ENCODE peak calls at places on chromosomes 1 and 21, in four cellular contexts. One of them, this sample, is unnamed.

GRCh38 chr1:110746644-110747259 is 72.0 kb upstream of the KCNA3 start:
- DNase-seq in IMR-90: peak; percentile 53
- DNase-seq in K562: peak; percentile 49
- DNase-seq in keratinocyte: peak; percentile 11
- DNase-seq in this sample: peak; percentile 51

GRCh38 chr1:54606990-54607325 is 16.4 kb downstream of the FAM151A start:
- DNase-seq in IMR-90: no peak
- DNase-seq in keratinocyte: no peak
- DNase-seq in K562: no peak
- DNase-seq in this sample: no peak

GRCh38 chr1:22861764-22862440 is 110.8 kb downstream of the LACTBL1 start:
- DNase-seq in K562: peak; percentile 76
- DNase-seq in keratinocyte: no peak
- DNase-seq in IMR-90: peak; percentile 80
- DNase-seq in this sample: peak; percentile 62

GRCh38 chr1:197399691-197400521 is 131.9 kb downstream of the CRB1 start:
- DNase-seq in keratinocyte: no peak
- DNase-seq in IMR-90: peak; percentile 51
- DNase-seq in K562: peak; percentile 63
- DNase-seq in this sample: peak; percentile 60

GRCh38 chr1:227779021-227779441 is 36.4 kb upstream of the PRSS38 start:
- DNase-seq in keratinocyte: no peak
- DNase-seq in K562: no peak
- DNase-seq in IMR-90: no peak
- DNase-seq in this sample: no peak

GRCh38 chr1:47970882-47971281 is 26.3 kb downstream of the TRABD2B start:
- DNase-seq in K562: no peak
- DNase-seq in keratinocyte: no peak
- DNase-seq in IMR-90: no peak
- DNase-seq in this sample: no peak

GRCh38 chr21:46551636-46552241 is 53.1 kb downstream of the S100B start:
- DNase-seq in IMR-90: no peak
- DNase-seq in keratinocyte: no peak
- DNase-seq in K562: no peak
- DNase-seq in this sample: no peak

GRCh38 chr1:33719771-33720670 is 143.9 kb upstream of the HMGB4 start:
- DNase-seq in IMR-90: peak; percentile 2
- DNase-seq in K562: no peak
- DNase-seq in keratinocyte: no peak
- DNase-seq in this sample: no peak

GRCh38 chr21:43352568-43353281 is 74.2 kb downstream of the SIK1 start:
- DNase-seq in K562: peak; percentile 91
- DNase-seq in IMR-90: no peak
- DNase-seq in keratinocyte: no peak
- DNase-seq in this sample: peak; percentile 19

GRCh38 chr1:176866011-176866410 is 298.5 kb downstream of the ASTN1 start:
- DNase-seq in keratinocyte: no peak
- DNase-seq in K562: no peak
- DNase-seq in IMR-90: no peak
- DNase-seq in this sample: no peak

GRCh38 chr21:17526771-17527170 is 13.9 kb downstream of the CXADR start:
- DNase-seq in IMR-90: no peak
- DNase-seq in keratinocyte: no peak
- DNase-seq in K562: no peak
- DNase-seq in this sample: no peak

GRCh38 chr1:59178339-59178744 is 118.6 kb upstream of the FGGY start:
- DNase-seq in keratinocyte: no peak
- DNase-seq in K562: no peak
- DNase-seq in IMR-90: peak; percentile 90
- DNase-seq in this sample: no peak

GRCh38 chr1:236523704-236524141 is at the start of gene LGALS8:
- DNase-seq in keratinocyte: no peak
- DNase-seq in K562: peak; percentile 90
- DNase-seq in IMR-90: peak; percentile 80
- DNase-seq in this sample: peak; percentile 83

GRCh38 chr1:92994105-92994712 is 32.9 kb upstream of the DIPK1A start:
- DNase-seq in K562: peak; percentile 70
- DNase-seq in IMR-90: peak; percentile 82
- DNase-seq in keratinocyte: peak; percentile 33
- DNase-seq in this sample: peak; percentile 68

GRCh38 chr1:200035956-200036615 is 8.6 kb downstream of the NR5A2 start:
- DNase-seq in K562: no peak
- DNase-seq in keratinocyte: no peak
- DNase-seq in IMR-90: no peak
- DNase-seq in this sample: no peak

GRCh38 chr1:88726697-88727096 is 42.6 kb downstream of the PKN2 start:
- DNase-seq in keratinocyte: no peak
- DNase-seq in IMR-90: no peak
- DNase-seq in K562: no peak
- DNase-seq in this sample: no peak

GRCh38 chr1:180580237-180580636 is 21.5 kb downstream of the OVAAL start:
- DNase-seq in K562: no peak
- DNase-seq in keratinocyte: no peak
- DNase-seq in IMR-90: peak; percentile 25
- DNase-seq in this sample: peak; percentile 21

GRCh38 chr21:40169971-40170370 is 302.7 kb downstream of the PCP4 start:
- DNase-seq in K562: no peak
- DNase-seq in keratinocyte: no peak
- DNase-seq in IMR-90: no peak
- DNase-seq in this sample: no peak

GRCh38 chr1:229579101-229579651 is 20.7 kb upstream of the ABCB10 start:
- DNase-seq in K562: no peak
- DNase-seq in IMR-90: peak; percentile 24
- DNase-seq in keratinocyte: no peak
- DNase-seq in this sample: peak; percentile 87

GRCh38 chr1:55650449-55650848 is 435.3 kb upstream of the USP24 start:
- DNase-seq in K562: no peak
- DNase-seq in IMR-90: peak; percentile 27
- DNase-seq in keratinocyte: no peak
- DNase-seq in this sample: no peak

GRCh38 chr1:170931650-170932049 is 3.7 kb upstream of the MROH9 start:
- DNase-seq in IMR-90: no peak
- DNase-seq in keratinocyte: no peak
- DNase-seq in K562: no peak
- DNase-seq in this sample: no peak

GRCh38 chr1:222020553-222020952 is 278.7 kb upstream of the DUSP10 start:
- DNase-seq in keratinocyte: no peak
- DNase-seq in K562: no peak
- DNase-seq in IMR-90: no peak
- DNase-seq in this sample: no peak

GRCh38 chr1:14128096-14128495 is 428.1 kb downstream of the PRDM2 start:
- DNase-seq in IMR-90: no peak
- DNase-seq in K562: no peak
- DNase-seq in keratinocyte: no peak
- DNase-seq in this sample: no peak

GRCh38 chr1:154791292-154792278 is 78.5 kb downstream of the KCNN3 start:
- DNase-seq in IMR-90: peak; percentile 21
- DNase-seq in K562: no peak
- DNase-seq in keratinocyte: no peak
- DNase-seq in this sample: peak; percentile 75

GRCh38 chr1:63004868-63005267 is 220.9 kb downstream of the ATG4C start:
- DNase-seq in keratinocyte: no peak
- DNase-seq in IMR-90: no peak
- DNase-seq in K562: no peak
- DNase-seq in this sample: no peak

GRCh38 chr21:46054031-46054430 is 43.9 kb upstream of the COL6A2 start:
- DNase-seq in K562: no peak
- DNase-seq in keratinocyte: no peak
- DNase-seq in IMR-90: no peak
- DNase-seq in this sample: no peak

GRCh38 chr1:20589331-20590312 is 725 bp downstream of the CDA start:
- DNase-seq in keratinocyte: no peak
- DNase-seq in IMR-90: peak; percentile 89
- DNase-seq in K562: no peak
- DNase-seq in this sample: peak; percentile 88

GRCh38 chr1:103327054-103327719 is 198.3 kb upstream of the RNPC3 start:
- DNase-seq in K562: no peak
- DNase-seq in IMR-90: no peak
- DNase-seq in keratinocyte: no peak
- DNase-seq in this sample: no peak
- H2AFZ ChIP-seq in K562: no peak overlapping the region
- H2AFZ ChIP-seq in IMR-90: no peak overlapping the region
- H2AFZ ChIP-seq in keratinocyte: no peak overlapping the region
- H2AFZ ChIP-seq in this sample: no peak overlapping the region

GRCh38 chr1:162691999-162692575 is 59.8 kb downstream of the DDR2 start:
- DNase-seq in K562: no peak
- DNase-seq in IMR-90: no peak
- DNase-seq in keratinocyte: no peak
- DNase-seq in this sample: peak; percentile 68

GRCh38 chr1:162696286-162696862 is 64.1 kb downstream of the DDR2 start:
- DNase-seq in K562: peak; percentile 34
- DNase-seq in keratinocyte: no peak
- DNase-seq in IMR-90: peak; percentile 93
- DNase-seq in this sample: peak; percentile 92

GRCh38 chr1:162694911-162695310 is 62.6 kb downstream of the DDR2 start:
- DNase-seq in IMR-90: no peak
- DNase-seq in K562: no peak
- DNase-seq in keratinocyte: no peak
- DNase-seq in this sample: no peak

GRCh38 chr1:162697140-162697895 is 65.1 kb downstream of the DDR2 start:
- DNase-seq in keratinocyte: no peak
- DNase-seq in K562: no peak
- DNase-seq in IMR-90: no peak
- DNase-seq in this sample: no peak

GRCh38 chr1:162695687-162696086 is 63.4 kb downstream of the DDR2 start:
- DNase-seq in keratinocyte: no peak
- DNase-seq in K562: no peak
- DNase-seq in IMR-90: no peak
- DNase-seq in this sample: no peak
- H3K9me1 ChIP-seq in keratinocyte: no peaks in the 10 kb centered on the region
- H3K9me1 ChIP-seq in K562: no peaks in the 10 kb centered on the region
- H3K9me1 ChIP-seq in IMR-90: peaks cover 35% of the 10 kb centered on the region
- H3K9me1 ChIP-seq in this sample: no peaks in the 10 kb centered on the region

DNA sequence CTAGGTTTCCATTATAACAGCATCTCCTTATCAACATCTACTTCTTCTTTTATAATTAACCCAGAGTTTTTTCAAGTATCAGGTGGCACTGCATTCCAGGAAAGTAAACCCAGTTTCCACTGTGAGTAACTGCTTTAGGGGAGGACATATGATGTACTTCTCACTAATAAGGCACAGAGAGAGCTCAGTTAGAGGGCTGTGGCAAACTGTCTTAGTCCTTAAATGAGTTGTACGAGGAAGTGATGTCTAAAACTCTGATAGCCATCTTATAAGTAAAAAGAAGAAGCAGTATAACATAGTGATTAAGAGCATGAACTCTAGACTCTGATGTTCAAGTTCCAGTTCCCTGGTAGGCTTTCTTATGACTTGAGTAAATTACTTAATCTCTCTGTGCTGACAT is 58.7 kb upstream of the PTGS2 start:
- DNase-seq in IMR-90: no peak
- DNase-seq in keratinocyte: no peak
- DNase-seq in K562: no peak
- DNase-seq in this sample: no peak
- H2AFZ ChIP-seq in IMR-90: no peak overlapping the region
- H2AFZ ChIP-seq in keratinocyte: no peak overlapping the region
- H2AFZ ChIP-seq in K562: no peak overlapping the region
- H2AFZ ChIP-seq in this sample: no peak overlapping the region

GRCh38 chr1:1118893-1119220 is 3.0 kb upstream of the C1orf159 start:
- DNase-seq in K562: no peak
- DNase-seq in IMR-90: no peak
- DNase-seq in keratinocyte: no peak
- DNase-seq in this sample: no peak

GRCh38 chr1:1121611-1122077 is 5.8 kb upstream of the C1orf159 start:
- DNase-seq in K562: no peak
- DNase-seq in IMR-90: no peak
- DNase-seq in keratinocyte: no peak
- DNase-seq in this sample: no peak

GRCh38 chr1:1119272-1119890 is 3.5 kb upstream of the C1orf159 start:
- DNase-seq in K562: no peak
- DNase-seq in keratinocyte: no peak
- DNase-seq in IMR-90: no peak
- DNase-seq in this sample: no peak

GRCh38 chr1:1120866-1121563 is 5.1 kb upstream of the C1orf159 start:
- DNase-seq in K562: no peak
- DNase-seq in IMR-90: no peak
- DNase-seq in keratinocyte: no peak
- DNase-seq in this sample: no peak

GRCh38 chr1:1120096-1120495 is 4.2 kb upstream of the C1orf159 start:
- DNase-seq in IMR-90: no peak
- DNase-seq in keratinocyte: no peak
- DNase-seq in K562: no peak
- DNase-seq in this sample: no peak
- H3K9me1 ChIP-seq in IMR-90: peaks cover 9% of the 10 kb centered on the region
- H3K9me1 ChIP-seq in keratinocyte: no peaks in the 10 kb centered on the region
- H3K9me1 ChIP-seq in K562: no peaks in the 10 kb centered on the region
- H3K9me1 ChIP-seq in this sample: no peaks in the 10 kb centered on the region

DNA sequence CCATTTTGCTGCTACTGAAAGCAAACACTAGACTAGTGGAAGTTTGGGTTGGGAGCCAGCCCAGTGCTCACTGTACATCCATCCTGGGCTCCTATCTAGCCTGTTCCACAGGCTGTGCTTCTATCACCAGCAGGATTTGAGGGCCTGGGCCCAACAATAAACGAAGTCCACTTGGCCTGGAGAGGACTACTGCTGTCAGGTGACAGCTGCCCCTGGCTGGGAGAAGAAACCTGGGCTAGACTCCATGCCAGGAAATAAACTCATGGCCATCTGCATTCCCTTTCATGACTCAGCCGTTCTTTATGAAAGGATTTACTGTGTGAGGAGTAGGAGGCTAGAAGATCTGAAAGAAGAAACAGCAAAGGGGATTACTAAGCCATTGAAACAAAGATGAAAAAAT is 35.5 kb downstream of the COLGALT2 start:
- DNase-seq in K562: no peak
- DNase-seq in keratinocyte: peak; percentile 17
- DNase-seq in IMR-90: peak; percentile 95
- DNase-seq in this sample: peak; percentile 79
- H2AFZ ChIP-seq in K562: peak overlapping the region; percentile 54
- H2AFZ ChIP-seq in keratinocyte: peak overlapping the region; percentile 61
- H2AFZ ChIP-seq in IMR-90: peak overlapping the region; percentile 84
- H2AFZ ChIP-seq in this sample: no peak overlapping the region

GRCh38 chr1:11786168-11786567 is 19.6 kb downstream of the MTHFR start:
- DNase-seq in K562: no peak
- DNase-seq in keratinocyte: no peak
- DNase-seq in IMR-90: no peak
- DNase-seq in this sample: no peak
- H3K9me1 ChIP-seq in K562: no peaks in the 10 kb centered on the region
- H3K9me1 ChIP-seq in keratinocyte: no peaks in the 10 kb centered on the region
- H3K9me1 ChIP-seq in IMR-90: peaks cover 21% of the 10 kb centered on the region
- H3K9me1 ChIP-seq in this sample: no peaks in the 10 kb centered on the region

This sample was measured in endothelial cell of umbilical vein.